ENCODE peak calls at places on chromosomes 7 and 10, in five cellular contexts. D is uterus, C is colonic mucosa, M is prostate gland, B is Peyer's patch. I is an unnamed sample. For H3K4me1, the result is how much of the 10 kb centered on the place peaks cover.

GRCh38 chr10:89275383-89275782 is 23.8 kb upstream of the LIPA start:
- DNase-seq in M (peak), D (no peak), C (no peak), B (no peak), I (no peak)

GRCh38 chr7:2757904-2758672 is 70.1 kb downstream of the AMZ1 start:
- DNase-seq in B (no peak), D (peak), M (peak), C (peak), I (no peak)

GRCh38 chr7:9939171-9939570 is 1034.5 kb upstream of the PHF14 start:
- DNase-seq in B (no peak), D (no peak), M (no peak), C (no peak), I (no peak)

GRCh38 chr7:140989068-140989467 is 25.7 kb downstream of the MRPS33 start:
- DNase-seq in M (no peak), D (no peak), B (no peak), C (no peak), I (no peak)

GRCh38 chr10:128046934-128047251 is 79.3 kb downstream of the MKI67 start:
- DNase-seq in C (no peak), D (no peak), M (no peak), B (no peak), I (no peak)

GRCh38 chr10:33073641-33074410 is 115.8 kb upstream of the ITGB1 start:
- DNase-seq in B (no peak), C (no peak), M (no peak), D (peak), I (no peak)

GRCh38 chr7:2143981-2144595 is 88.7 kb downstream of the MAD1L1 start:
- DNase-seq in D (no peak), C (no peak), B (no peak), M (no peak), I (no peak)

GRCh38 chr7:4712371-4713182 is 30.5 kb downstream of the FOXK1 start:
- DNase-seq in B (no peak), M (peak), C (peak), D (no peak), I (no peak)

GRCh38 chr7:70502117-70502516 is 629.8 kb upstream of the GALNT17 start:
- DNase-seq in D (no peak), M (no peak), C (no peak), B (no peak), I (no peak)

GRCh38 chr7:47190462-47190861 is 391.4 kb downstream of the TNS3 start:
- DNase-seq in D (no peak), C (no peak), M (no peak), B (no peak), I (no peak)

GRCh38 chr10:96586419-96587254 is at the start of gene TM9SF3:
- DNase-seq in D (peak), M (peak), B (peak), C (peak), I (peak)

GRCh38 chr7:19397917-19398316 is 252.7 kb upstream of the FERD3L start:
- DNase-seq in C (no peak), M (no peak), D (no peak), B (no peak), I (no peak)

DNA sequence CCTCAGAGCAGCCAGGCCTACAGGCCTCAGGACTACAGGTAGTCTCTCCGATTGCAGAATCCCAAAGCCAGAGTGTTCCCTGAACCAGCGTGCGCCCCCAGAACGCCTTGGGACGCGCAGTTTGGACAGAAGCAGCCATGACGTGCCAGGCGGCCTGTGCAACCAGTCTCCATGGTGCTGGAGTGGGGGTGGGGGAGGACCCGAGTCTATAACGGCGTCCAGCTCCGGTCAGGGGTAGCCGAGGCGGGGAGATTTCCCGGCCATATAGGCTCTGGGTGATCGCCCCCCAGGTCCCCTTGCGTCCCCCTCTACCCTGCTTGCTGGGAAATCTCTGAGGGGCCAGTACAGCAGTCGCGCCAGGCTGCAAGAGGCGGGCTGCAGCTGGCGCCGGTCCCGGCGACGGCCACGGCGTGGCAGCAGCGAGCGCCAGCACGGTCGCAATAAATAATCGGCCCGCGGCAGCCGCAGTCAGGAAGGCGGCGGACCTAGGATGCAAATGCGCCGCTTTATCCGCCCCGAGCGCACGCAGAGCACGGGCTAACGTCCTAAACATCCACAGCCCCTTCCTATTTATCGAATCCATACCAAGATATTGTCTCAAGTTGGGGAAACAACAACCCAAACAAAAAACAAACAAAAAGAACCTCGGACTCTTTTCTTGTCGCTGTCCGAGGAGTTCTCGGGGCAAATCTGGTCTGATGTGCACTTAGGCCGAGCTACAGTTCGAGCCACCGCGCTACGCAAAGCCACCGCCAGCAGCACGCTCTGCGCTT is 1.6 kb downstream of the HOXA3 start:
- DNase-seq in M (peak), C (peak), B (peak), D (peak), I (peak)
- H3K4me1 ChIP-seq in M (under half), C (under half), B (under half), D (under half), I (under half)

DNA sequence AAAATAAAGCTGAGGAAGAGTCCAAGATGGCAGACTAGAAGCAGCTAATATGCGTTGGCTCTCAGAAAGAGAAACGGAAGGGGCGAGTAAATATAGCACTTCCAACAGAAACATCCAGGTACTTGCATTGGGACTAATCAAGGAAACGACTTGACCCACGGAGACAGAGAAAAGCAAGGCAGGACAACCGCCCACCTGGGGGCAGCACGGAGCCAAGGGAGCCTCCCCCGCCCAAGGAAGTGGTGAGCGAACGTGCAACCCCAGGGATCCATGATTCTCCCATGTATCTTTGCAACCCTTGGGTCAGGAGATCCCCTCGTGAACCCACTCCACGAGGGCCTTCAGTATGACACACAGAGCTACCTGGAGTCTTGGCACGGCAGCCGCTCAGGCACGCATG is 45.4 kb upstream of the GRM3 start:
- DNase-seq in M (no peak), C (peak), B (no peak), D (no peak), I (no peak)
- TF ChIP-seq CTCF in M (no peak), C (no peak), B (no peak), D (no peak), I (no peak)

DNA sequence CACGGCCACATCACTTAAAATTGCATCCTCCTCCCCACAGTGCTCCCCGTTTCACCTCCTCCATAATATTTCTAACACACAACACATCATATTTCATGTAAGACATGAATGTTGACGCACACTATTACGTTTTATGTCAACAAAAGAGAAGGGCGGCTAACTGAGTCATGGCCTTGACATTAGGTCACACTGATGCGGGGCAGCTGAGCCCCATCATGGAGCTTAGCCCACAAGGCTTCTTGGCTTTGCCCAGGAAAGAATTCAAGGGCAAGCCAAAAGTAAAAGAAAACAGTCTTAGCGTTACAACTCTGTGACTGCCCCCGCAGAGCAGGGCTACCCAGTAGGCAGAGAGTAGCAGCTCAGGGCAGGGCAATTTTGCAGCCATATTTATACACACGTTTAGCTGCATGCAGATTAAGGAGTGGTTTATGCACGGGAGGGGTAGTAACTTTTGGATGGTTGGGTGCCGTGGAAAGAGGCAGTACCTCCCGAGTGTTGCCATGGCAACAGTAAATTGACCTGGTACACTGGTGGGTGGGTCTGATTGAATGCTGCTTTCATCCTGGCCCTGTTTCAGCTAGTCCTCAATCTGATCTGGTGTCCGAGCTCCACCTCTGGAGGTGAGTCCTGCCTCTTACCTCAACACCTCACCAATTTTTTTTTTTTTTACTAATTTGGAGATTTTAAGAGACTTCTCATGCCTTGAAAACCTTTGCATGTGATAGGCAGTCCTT is 156.2 kb upstream of the FRMD4A start:
- DNase-seq in B (no peak), D (no peak), C (no peak), M (no peak), I (no peak)
- H3K27ac ChIP-seq in B (no peak), D (no peak), C (no peak), M (no peak), I (no peak)

GRCh38 chr10:124715479-124715878 is 28.7 kb downstream of the FAM53B start:
- DNase-seq in B (no peak), D (no peak), C (no peak), M (no peak), I (no peak)

GRCh38 chr10:124717911-124718734 is 26.1 kb downstream of the FAM53B start:
- DNase-seq in C (no peak), M (no peak), D (no peak), B (peak), I (peak)

GRCh38 chr10:124713679-124714298 is 30.4 kb downstream of the FAM53B start:
- DNase-seq in M (no peak), C (no peak), D (no peak), B (no peak), I (no peak)

GRCh38 chr10:124719213-124719851 is 24.8 kb downstream of the FAM53B start:
- DNase-seq in B (peak), M (peak), C (peak), D (no peak), I (peak)

DNA sequence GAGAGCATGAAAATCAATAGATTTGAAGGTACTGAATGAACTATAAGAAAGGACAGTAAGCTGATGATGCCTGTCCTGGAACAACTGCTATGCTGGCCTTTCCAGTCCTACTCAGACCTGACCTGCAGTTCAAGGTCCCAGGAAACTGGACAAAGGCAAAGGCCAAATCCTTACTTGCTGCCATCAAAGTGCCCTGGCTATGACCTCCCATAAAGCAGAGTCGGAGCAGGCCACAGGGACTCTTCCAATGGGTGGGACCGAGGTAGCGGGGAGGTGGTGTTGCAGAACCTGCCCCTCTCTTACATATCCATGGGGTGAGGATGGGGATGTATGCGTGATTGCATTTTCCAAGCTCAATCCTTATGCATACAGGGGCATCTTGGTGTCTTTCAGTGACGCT is 26.8 kb downstream of the FAM53B start:
- DNase-seq in B (no peak), D (no peak), C (no peak), M (no peak), I (no peak)
- H3K4me1 ChIP-seq in B (half or more), D (under half), C (under half), M (under half), I (half or more)

GRCh38 chr10:35185260-35186034 is 58.8 kb downstream of the CREM start:
- DNase-seq in B (no peak), M (no peak), D (no peak), C (no peak), I (no peak)
- TF ChIP-seq CTCF in B (no peak), M (no peak), D (no peak), C (no peak), I (no peak)

DNA sequence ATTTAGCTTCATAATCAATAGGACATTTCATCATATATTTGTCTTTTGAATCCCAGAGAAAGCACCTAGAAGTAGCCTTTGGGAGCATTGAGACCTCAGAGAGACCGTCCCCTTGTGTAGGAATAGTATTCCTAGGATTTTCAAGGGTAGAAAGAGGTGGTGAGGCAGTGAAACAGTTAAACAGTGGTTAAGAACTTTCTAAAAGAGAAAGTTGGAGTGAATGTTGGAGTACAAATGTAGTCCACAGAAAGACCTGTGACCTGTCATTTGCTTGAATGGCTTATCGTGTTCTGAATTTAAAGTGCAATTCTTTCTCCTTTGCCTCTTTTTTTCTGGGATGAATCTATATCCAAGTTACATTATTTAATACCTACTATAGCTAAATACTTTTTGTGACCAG is 30.0 kb downstream of the GBF1 start:
- DNase-seq in B (no peak), M (no peak), C (no peak), D (no peak), I (no peak)
- H3K27ac ChIP-seq in B (no peak), M (no peak), C (no peak), D (no peak), I (peak)

GRCh38 chr7:146698995-146699610 is 582.5 kb downstream of the CNTNAP2 start:
- DNase-seq in M (no peak), C (no peak), D (no peak), B (no peak), I (no peak)
- H3K4me1 ChIP-seq in M (under half), C (under half), D (under half), B (under half), I (under half)

DNA sequence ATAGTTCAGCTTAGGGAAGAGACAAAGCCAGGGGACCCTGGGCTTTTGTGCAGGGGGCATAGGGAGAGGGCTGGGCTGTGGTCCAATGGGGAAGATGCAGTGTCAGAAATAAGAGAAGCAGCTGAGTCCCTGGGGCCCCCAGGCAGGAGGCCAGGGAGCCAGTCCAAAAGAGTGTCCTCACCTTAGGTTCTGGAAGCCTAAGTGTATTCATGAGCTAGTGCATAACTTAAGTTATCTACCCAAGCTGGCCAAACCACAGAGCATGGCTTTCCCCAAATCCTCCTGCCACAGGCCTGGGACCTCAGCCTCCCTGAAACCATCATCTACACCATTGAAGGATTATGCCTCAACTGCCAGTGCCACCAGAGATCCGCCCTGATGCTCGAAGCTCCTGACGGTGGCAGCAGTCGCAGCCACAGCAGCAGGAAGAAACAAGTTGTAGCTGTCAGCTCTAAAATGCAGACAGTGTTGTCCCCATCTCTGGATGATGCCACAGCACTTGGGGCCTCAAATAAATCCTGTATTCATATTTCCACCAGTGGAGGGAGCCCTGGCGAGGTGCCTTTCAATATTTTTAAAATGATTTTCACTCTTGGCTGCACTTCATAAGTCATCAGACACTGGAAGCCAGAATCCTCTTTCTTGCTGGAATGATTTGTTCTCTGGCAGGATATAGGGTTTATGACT is 574.6 kb downstream of the GRID1 start:
- DNase-seq in B (no peak), M (no peak), C (no peak), D (no peak), I (peak)
- TF ChIP-seq CTCF in B (no peak), M (no peak), C (no peak), D (no peak), I (peak)